ENCODE peak calls at places on chromosomes 4 and X, in five cellular contexts. L, Z, I, U and W are unnamed samples.
A peak's percentile ranks its signal among the peaks of the same experiment; 100 is the strongest.

GRCh38 chr4:113827285-113827684 is 65.7 kb upstream of the CAMK2D start:
- DNase-seq in L (no peak), U (no peak), Z (no peak), I (no peak), W (no peak)

GRCh38 chr4:99490286-99490685 is 20.5 kb upstream of the C4orf17 start:
- DNase-seq in U (no peak), Z (no peak), L (no peak), I (no peak), W (no peak)

GRCh38 chrX:32195611-32196010 is 1015.7 kb downstream of the DMD start:
- DNase-seq in L (no peak), U (no peak), I (no peak), Z (no peak), W (no peak)

GRCh38 chr4:184156169-184156568 is 61.5 kb downstream of the ENPP6 start:
- DNase-seq in I (no peak), Z (no peak), L (no peak), U (peak; percentile 71), W (no peak)

GRCh38 chr4:138049350-138049749 is 192.8 kb downstream of the SLC7A11 start:
- DNase-seq in I (no peak), Z (no peak), U (no peak), L (no peak), W (no peak)

GRCh38 chrX:96440941-96441340 is 243.7 kb upstream of the DIAPH2 start:
- DNase-seq in L (no peak), I (no peak), U (no peak), Z (peak; percentile 14), W (no peak)

GRCh38 chr4:15398001-15398400 is 29.8 kb upstream of the C1QTNF7 start:
- DNase-seq in L (no peak), U (no peak), I (no peak), Z (no peak), W (no peak)

GRCh38 chr4:95505149-95505548 is 43.6 kb downstream of the UNC5C start:
- DNase-seq in I (no peak), Z (no peak), L (no peak), U (no peak), W (no peak)

GRCh38 chrX:153370293-153371055 is 30.7 kb downstream of the PNMA6E start:
- DNase-seq in Z (no peak), I (no peak), L (no peak), U (no peak), W (no peak)

GRCh38 chr4:6424425-6424824 is 48.0 kb downstream of the PPP2R2C start:
- DNase-seq in I (no peak), Z (no peak), L (no peak), U (no peak), W (no peak)

GRCh38 chr4:3236326-3236878 is 12.6 kb upstream of the MSANTD1 start:
- DNase-seq in I (no peak), U (no peak), Z (no peak), L (no peak), W (no peak)

GRCh38 chr4:112327950-112328349 is 30.8 kb downstream of the ALPK1 start:
- DNase-seq in U (no peak), Z (no peak), I (no peak), L (no peak), W (no peak)

GRCh38 chr4:143230683-143231082 is 46.0 kb downstream of the USP38 start:
- DNase-seq in I (no peak), U (no peak), Z (no peak), L (no peak), W (no peak)

GRCh38 chr4:73918058-73918457 is 48.9 kb downstream of the CXCL1 start:
- DNase-seq in I (no peak), Z (no peak), U (no peak), L (no peak), W (no peak)

GRCh38 chr4:146032234-146032860 is 93.7 kb upstream of the ZNF827 start:
- DNase-seq in L (no peak), Z (no peak), U (no peak), I (no peak), W (no peak)

GRCh38 chr4:7547368-7548040 is 112.8 kb upstream of the PSAPL1 start:
- DNase-seq in Z (no peak), L (no peak), I (no peak), U (no peak), W (no peak)

GRCh38 chrX:104565791-104566687 is at the start of gene IL1RAPL2:
- DNase-seq in L (peak; percentile 54), Z (no peak), I (peak; percentile 53), U (no peak), W (no peak)

GRCh38 chrX:70656304-70656703 is 211.7 kb downstream of the DLG3 start:
- DNase-seq in L (no peak), I (no peak), Z (no peak), U (no peak), W (no peak)

GRCh38 chr4:47862297-47862696 is 24.4 kb upstream of the CORIN start:
- DNase-seq in U (no peak), I (no peak), L (no peak), Z (no peak), W (no peak)

GRCh38 chr4:52051615-52052474 is 741 bp downstream of the SPATA18 start:
- DNase-seq in L (peak; percentile 69), U (peak; percentile 80), Z (peak; percentile 30), I (peak; percentile 55), W (peak; percentile 87)

GRCh38 chrX:109848451-109849050 is 115.5 kb upstream of the ACSL4 start:
- DNase-seq in U (no peak), Z (no peak), I (no peak), L (no peak), W (no peak)

GRCh38 chrX:55142206-55142918 is 53.5 kb downstream of the PAGE2 start:
- DNase-seq in U (no peak), Z (no peak), L (peak; percentile 15), I (no peak), W (no peak)

GRCh38 chr4:69054578-69055200 is 41.6 kb upstream of the UGT2B7 start:
- DNase-seq in I (no peak), Z (no peak), L (peak; percentile 63), U (no peak), W (no peak)

GRCh38 chr4:25884040-25884788 is 21.4 kb upstream of the SEL1L3 start:
- DNase-seq in L (no peak), Z (no peak), U (no peak), I (no peak), W (no peak)

GRCh38 chr4:106384878-106385277 is 16.3 kb upstream of the GIMD1 start:
- DNase-seq in Z (no peak), L (no peak), I (no peak), U (no peak), W (no peak)

GRCh38 chr4:151489462-151490203 is 80.7 kb downstream of the FHIP1A start:
- DNase-seq in U (no peak), Z (no peak), L (no peak), I (no peak), W (no peak)

GRCh38 chr4:19177616-19178015 is 1074.1 kb upstream of the SLIT2 start:
- DNase-seq in I (no peak), L (no peak), U (no peak), Z (no peak), W (no peak)

GRCh38 chr4:107705742-107706556 is 14.1 kb downstream of the PAPSS1 start:
- DNase-seq in I (no peak), Z (no peak), L (no peak), U (no peak), W (no peak)

GRCh38 chrX:118496763-118497079 is 1.1 kb downstream of the DOCK11 start:
- DNase-seq in U (no peak), Z (no peak), I (no peak), L (no peak), W (no peak)

GRCh38 chrX:136028383-136028984 is 43.2 kb downstream of the SLC9A6 start:
- DNase-seq in I (no peak), U (no peak), Z (no peak), L (no peak), W (no peak)

GRCh38 chr4:101171747-101172146 is 175.6 kb downstream of the PPP3CA start:
- DNase-seq in L (no peak), I (no peak), U (no peak), Z (no peak), W (no peak)

DNA sequence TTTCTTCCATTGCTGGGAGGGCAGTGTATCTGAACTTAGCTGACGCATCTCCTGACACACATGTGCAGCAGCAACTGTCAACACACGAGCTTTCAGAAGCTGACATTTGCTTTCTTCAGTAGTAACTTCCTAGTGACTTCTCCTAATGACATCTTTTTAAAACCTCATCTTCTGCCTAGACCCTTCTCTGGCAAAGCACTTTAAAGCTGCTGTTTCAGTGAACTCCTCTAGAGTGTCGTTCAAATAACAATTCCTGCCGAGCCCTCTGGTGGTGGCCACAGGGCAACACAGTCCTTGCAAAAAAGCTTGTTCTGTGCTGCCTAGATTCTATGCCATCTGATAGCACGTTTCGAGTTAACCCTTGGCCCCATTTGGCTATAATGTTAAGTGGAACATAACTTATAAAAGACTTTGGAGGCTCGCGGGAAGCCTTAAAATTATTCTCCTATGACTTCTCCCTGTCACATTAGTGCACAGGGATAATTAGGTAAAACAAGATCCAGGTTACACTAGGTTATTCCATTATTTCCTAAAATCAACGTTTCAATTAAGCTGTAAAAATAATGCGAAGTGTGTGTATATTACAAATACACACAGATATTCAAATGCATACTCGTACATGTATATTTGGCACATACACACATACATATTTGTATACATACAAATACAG is 2340.8 kb downstream of the PCDH7 start:
- DNase-seq in I (no peak), L (peak; percentile 12), Z (no peak), U (no peak), W (no peak)
- TF ChIP-seq CTCF in I (peak; percentile 26), L (peak; percentile 59), Z (no peak), U (peak; percentile 39), W (peak; percentile 24)

GRCh38 chr4:38663801-38664703 is at the start of gene KLF3:
- DNase-seq in L (peak; percentile 96), I (peak; percentile 88), U (peak; percentile 97), Z (peak; percentile 93), W (peak; percentile 95)
- TF ChIP-seq POLR2A in L (peak; percentile 84), I (no peak), U (peak; percentile 54), Z (peak; percentile 88), W (peak; percentile 98)

DNA sequence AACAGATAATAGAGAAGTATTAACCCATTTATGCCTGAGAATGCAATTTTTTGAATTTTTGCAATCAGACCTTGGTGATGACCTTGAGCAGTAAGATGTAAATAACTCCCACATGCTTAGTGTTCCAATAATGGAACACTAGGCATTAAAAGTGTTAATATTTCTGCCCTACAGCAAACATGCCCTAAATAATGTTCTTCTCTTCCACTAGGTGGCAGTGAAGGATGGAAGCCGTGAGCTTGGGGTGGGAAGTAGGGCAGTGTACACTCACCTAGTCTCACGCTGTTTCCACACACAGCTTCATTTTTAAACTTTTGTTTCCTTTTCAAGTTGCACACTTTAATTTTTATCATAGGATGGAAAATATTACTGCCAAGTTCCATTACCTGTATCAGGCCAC is 613.1 kb upstream of the HS3ST1 start:
- DNase-seq in Z (no peak), L (no peak), U (no peak), I (no peak), W (no peak)
- TF ChIP-seq CTCF in Z (no peak), L (peak; percentile 17), U (peak; percentile 22), I (no peak), W (peak; percentile 34)

GRCh38 chrX:40175416-40176255 is 77.9 kb upstream of the BCOR start:
- DNase-seq in Z (peak; percentile 73), I (no peak), U (peak; percentile 89), L (peak; percentile 79), W (peak; percentile 85)

GRCh38 chrX:40174594-40175415 is 77.0 kb upstream of the BCOR start:
- DNase-seq in U (peak; percentile 78), L (peak; percentile 54), Z (peak; percentile 67), I (no peak), W (peak; percentile 54)

GRCh38 chrX:40177489-40177888 is 79.7 kb upstream of the BCOR start:
- DNase-seq in Z (no peak), I (no peak), L (no peak), U (no peak), W (no peak)

GRCh38 chrX:40176979-40177430 is 79.2 kb upstream of the BCOR start:
- DNase-seq in Z (no peak), L (peak; percentile 51), U (no peak), I (no peak), W (peak; percentile 76)

GRCh38 chrX:40176256-40176978 is 78.7 kb upstream of the BCOR start:
- DNase-seq in L (peak; percentile 68), U (peak; percentile 86), Z (peak; percentile 79), I (no peak), W (peak; percentile 66)
- TF ChIP-seq POLR2A in L (peak; percentile 69), U (peak; percentile 33), Z (peak; percentile 18), I (no peak), W (peak; percentile 37)